ENCODE peak calls at places on chromosomes 3 and 15, in nine cellular contexts. I is hepatic stellate cell; G is NCI-H1930; H is stimulated activated naive CD8-positive, alpha-beta T cell treated with anti-CD3 and anti-CD28 coated beads, Interleukin-15, amount 100 ng/mL, for 72 hours; K is psoas muscle; Z is GM23248; Y is left ventricle myocardium inferior; F is MM.1S; T is cortex of kidney. N is an unnamed sample.

GRCh38 chr15:39471791-39472190 is 109.1 kb upstream of the THBS1 start:
- DNase-seq in K (no peak), T (no peak), G (no peak), I (no peak), F (no peak), Z (peak; percentile 29), Y (no peak), H (no peak), N (no peak)

GRCh38 chr3:58577269-58577821 is at the start of gene FAM107A:
- DNase-seq in I (peak; percentile 60), T (no peak), G (no peak), H (no peak), Y (peak; percentile 43), K (peak; percentile 73), Z (peak; percentile 88), F (no peak), N (no peak)

GRCh38 chr3:168974628-168975403 is 688.7 kb downstream of the MECOM start:
- DNase-seq in G (no peak), T (no peak), H (no peak), Z (no peak), Y (no peak), I (no peak), K (no peak), F (no peak), N (no peak)

GRCh38 chr3:150599611-150600297 is 3.4 kb upstream of the SELENOT start:
- DNase-seq in F (peak; percentile 27), T (no peak), G (no peak), I (peak; percentile 29), Z (peak; percentile 73), K (no peak), H (no peak), Y (no peak), N (no peak)

GRCh38 chr15:79168922-79169322 is 78.3 kb upstream of the RASGRF1 start:
- DNase-seq in G (peak; percentile 4), Z (peak; percentile 62), K (no peak), T (no peak), F (no peak), H (no peak), Y (peak; percentile 45), I (no peak), N (no peak)

GRCh38 chr3:12947504-12948369 is 106.4 kb upstream of the RPL32 start:
- DNase-seq in T (no peak), I (peak; percentile 68), Z (peak; percentile 79), G (no peak), K (peak; percentile 76), Y (peak; percentile 75), F (no peak), H (no peak), N (peak; percentile 74)

GRCh38 chr3:135989247-135989646 is 23.7 kb downstream of the PPP2R3A start:
- DNase-seq in T (no peak), Z (peak; percentile 80), I (no peak), Y (no peak), G (no peak), H (no peak), F (no peak), K (no peak), N (no peak)

GRCh38 chr3:188149587-188149986 is 4.4 kb upstream of the LPP start:
- DNase-seq in G (no peak), K (no peak), I (no peak), Y (no peak), H (no peak), F (no peak), T (no peak), Z (no peak), N (no peak)

GRCh38 chr15:81292516-81293001 is 31.4 kb downstream of the STARD5 start:
- DNase-seq in I (no peak), H (no peak), Z (no peak), G (no peak), T (no peak), K (no peak), Y (no peak), F (no peak), N (no peak)

GRCh38 chr3:151200586-151200985 is 2.4 kb downstream of the GPR171 start:
- DNase-seq in I (no peak), F (no peak), T (no peak), H (no peak), Y (no peak), G (no peak), K (no peak), Z (no peak), N (no peak)

GRCh38 chr15:78024141-78024567 is 53.4 kb downstream of the TBC1D2B start:
- DNase-seq in G (no peak), Z (peak; percentile 47), T (no peak), H (no peak), F (no peak), K (peak; percentile 89), I (no peak), Y (peak; percentile 72), N (no peak)

GRCh38 chr15:51025454-51025846 is 69.3 kb downstream of the TNFAIP8L3 start:
- DNase-seq in Y (no peak), F (no peak), Z (no peak), H (no peak), K (no peak), I (no peak), T (no peak), G (no peak), N (no peak)

GRCh38 chr3:33645060-33645841 is 72.8 kb downstream of the CLASP2 start:
- DNase-seq in K (no peak), Y (no peak), H (peak; percentile 13), G (no peak), Z (peak; percentile 68), F (no peak), I (no peak), T (no peak), N (no peak)

GRCh38 chr15:96559087-96559486 is 228.6 kb downstream of the NR2F2 start:
- DNase-seq in I (no peak), G (no peak), Z (no peak), H (no peak), Y (no peak), K (no peak), T (no peak), F (no peak), N (no peak)

GRCh38 chr15:78206326-78207109 is 27.8 kb downstream of the ACSBG1 start:
- DNase-seq in T (no peak), G (no peak), Z (peak; percentile 58), K (no peak), H (no peak), I (peak; percentile 70), Y (no peak), F (no peak), N (no peak)

GRCh38 chr3:59101091-59101738 is 51.4 kb upstream of the CFAP20DC start:
- DNase-seq in G (no peak), F (no peak), I (no peak), Z (peak; percentile 83), K (no peak), H (no peak), Y (no peak), T (no peak), N (no peak)

GRCh38 chr3:33388374-33389100 is 51.7 kb downstream of the UBP1 start:
- DNase-seq in Y (no peak), T (no peak), Z (no peak), I (no peak), H (no peak), G (no peak), K (no peak), F (no peak), N (no peak)

GRCh38 chr15:72319985-72320671 is at the start of gene CELF6:
- DNase-seq in Y (peak; percentile 69), H (peak; percentile 56), Z (peak; percentile 82), K (peak; percentile 80), I (peak; percentile 69), G (peak; percentile 84), F (peak; percentile 81), T (peak; percentile 22), N (peak; percentile 72)

GRCh38 chr15:72923304-72923703 is 129.0 kb upstream of the NEO1 start:
- DNase-seq in G (no peak), K (no peak), I (no peak), Z (no peak), T (no peak), F (no peak), H (no peak), Y (no peak), N (no peak)

GRCh38 chr15:63633312-63633711 is 36.1 kb downstream of the FBXL22 start:
- DNase-seq in K (no peak), Y (no peak), Z (no peak), I (no peak), T (no peak), F (no peak), G (no peak), H (no peak), N (no peak)

GRCh38 chr15:69631005-69631404 is 178.4 kb downstream of the RPLP1 start:
- DNase-seq in Z (no peak), K (no peak), G (no peak), I (no peak), Y (no peak), F (no peak), H (no peak), T (no peak), N (no peak)

GRCh38 chr3:48130321-48130881 is 57.8 kb downstream of the CDC25A start:
- DNase-seq in G (no peak), T (no peak), K (peak; percentile 84), I (peak; percentile 69), Y (peak; percentile 86), H (no peak), F (no peak), Z (peak; percentile 80), N (no peak)

GRCh38 chr3:13346481-13347389 is 73.4 kb downstream of the NUP210 start:
- DNase-seq in K (peak; percentile 77), H (peak; percentile 64), F (no peak), Y (peak; percentile 26), G (no peak), Z (no peak), T (no peak), I (no peak), N (peak; percentile 79)

GRCh38 chr3:64150527-64151238 is 74.6 kb downstream of the PRICKLE2 start:
- DNase-seq in K (peak; percentile 59), F (no peak), G (peak; percentile 43), I (peak; percentile 74), T (no peak), H (no peak), Y (peak; percentile 63), Z (peak; percentile 84), N (no peak)

GRCh38 chr3:136464502-136464901 is 214.4 kb downstream of the PCCB start:
- DNase-seq in K (no peak), G (no peak), Z (peak; percentile 92), I (no peak), Y (no peak), T (no peak), F (no peak), H (no peak), N (no peak)

GRCh38 chr3:4850928-4851265 is 128.3 kb upstream of the BHLHE40 start:
- DNase-seq in I (no peak), Z (no peak), H (peak; percentile 47), G (no peak), K (no peak), F (peak; percentile 14), T (no peak), Y (no peak), N (no peak)

GRCh38 chr15:52139599-52140462 is 27.3 kb upstream of the BCL2L10 start:
- DNase-seq in Y (peak; percentile 66), T (no peak), F (peak; percentile 71), G (peak; percentile 3), H (peak; percentile 63), K (peak; percentile 81), I (peak; percentile 69), Z (peak; percentile 80), N (peak; percentile 66)

GRCh38 chr15:74170083-74170844 is 3.2 kb upstream of the ISLR start:
- DNase-seq in H (no peak), Z (no peak), F (no peak), G (no peak), T (no peak), Y (no peak), K (no peak), I (no peak), N (no peak)

N was measured in 8988T.